ENCODE peak calls at places on chromosome 18, in four cellular contexts. One of them, this sample, is unnamed.

GRCh38 chr18:12036201-12036751 is 55.0 kb downstream of the IMPA2 start:
- DNase-seq in HCT116: no peak
- DNase-seq in SK-MEL-5: no peak
- DNase-seq in AML-193: no peak
- DNase-seq in this sample: no peak

GRCh38 chr18:50298443-50299284 is 11.2 kb upstream of the CXXC1 start:
- DNase-seq in HCT116: no peak
- DNase-seq in SK-MEL-5: no peak
- DNase-seq in AML-193: no peak
- DNase-seq in this sample: no peak

GRCh38 chr18:2687390-2688001 is 32.0 kb downstream of the SMCHD1 start:
- DNase-seq in HCT116: no peak
- DNase-seq in SK-MEL-5: no peak
- DNase-seq in AML-193: no peak
- DNase-seq in this sample: no peak

GRCh38 chr18:3104190-3105054 is 91.5 kb upstream of the LPIN2 start:
- DNase-seq in HCT116: no peak
- DNase-seq in SK-MEL-5: no peak
- DNase-seq in AML-193: no peak
- DNase-seq in this sample: no peak

GRCh38 chr18:38811209-38811608 is 1245.6 kb upstream of the CELF4 start:
- DNase-seq in HCT116: no peak
- DNase-seq in SK-MEL-5: no peak
- DNase-seq in AML-193: no peak
- DNase-seq in this sample: no peak

GRCh38 chr18:33316146-33316587 is 124.4 kb downstream of the CCDC178 start:
- DNase-seq in HCT116: no peak
- DNase-seq in SK-MEL-5: no peak
- DNase-seq in AML-193: no peak
- DNase-seq in this sample: no peak

GRCh38 chr18:58605027-58606020 is 23.6 kb downstream of the ALPK2 start:
- DNase-seq in HCT116: peak
- DNase-seq in SK-MEL-5: peak
- DNase-seq in AML-193: no peak
- DNase-seq in this sample: peak

GRCh38 chr18:3821524-3821923 is 371.6 kb downstream of the TGIF1 start:
- DNase-seq in HCT116: no peak
- DNase-seq in SK-MEL-5: no peak
- DNase-seq in AML-193: no peak
- DNase-seq in this sample: no peak

GRCh38 chr18:70293166-70293565 is 4.3 kb downstream of the SOCS6 start:
- DNase-seq in HCT116: no peak
- DNase-seq in SK-MEL-5: no peak
- DNase-seq in AML-193: no peak
- DNase-seq in this sample: no peak

GRCh38 chr18:48197819-48198218 is 211.4 kb downstream of the ZBTB7C start:
- DNase-seq in HCT116: no peak
- DNase-seq in SK-MEL-5: no peak
- DNase-seq in AML-193: no peak
- DNase-seq in this sample: no peak

GRCh38 chr18:55486936-55487335 is 101.1 kb downstream of the TCF4 start:
- DNase-seq in HCT116: no peak
- DNase-seq in SK-MEL-5: no peak
- DNase-seq in AML-193: no peak
- DNase-seq in this sample: no peak

GRCh38 chr18:78965260-78965659 is 14.4 kb upstream of the SALL3 start:
- DNase-seq in HCT116: no peak
- DNase-seq in SK-MEL-5: no peak
- DNase-seq in AML-193: no peak
- DNase-seq in this sample: no peak

GRCh38 chr18:50115095-50115494 is 79.9 kb downstream of the MYO5B start:
- DNase-seq in HCT116: no peak
- DNase-seq in SK-MEL-5: no peak
- DNase-seq in AML-193: no peak
- DNase-seq in this sample: no peak

GRCh38 chr18:26309283-26309682 is 83.0 kb downstream of the TAF4B start:
- DNase-seq in HCT116: no peak
- DNase-seq in SK-MEL-5: no peak
- DNase-seq in AML-193: no peak
- DNase-seq in this sample: no peak

GRCh38 chr18:34661464-34662087 is 48.5 kb upstream of the DTNA start:
- DNase-seq in HCT116: peak
- DNase-seq in SK-MEL-5: peak
- DNase-seq in AML-193: peak
- DNase-seq in this sample: no peak

GRCh38 chr18:31041346-31042067 is 1.0 kb downstream of the DSC3 start:
- DNase-seq in HCT116: no peak
- DNase-seq in SK-MEL-5: no peak
- DNase-seq in AML-193: no peak
- DNase-seq in this sample: no peak

GRCh38 chr18:62717850-62718229 is 2.5 kb downstream of the PHLPP1 start:
- DNase-seq in HCT116: no peak
- DNase-seq in SK-MEL-5: no peak
- DNase-seq in AML-193: no peak
- DNase-seq in this sample: no peak

GRCh38 chr18:36396190-36396589 is 98.7 kb downstream of the FHOD3 start:
- DNase-seq in HCT116: peak
- DNase-seq in SK-MEL-5: no peak
- DNase-seq in AML-193: no peak
- DNase-seq in this sample: no peak

GRCh38 chr18:47953471-47953931 is 23.0 kb upstream of the SMAD2 start:
- DNase-seq in HCT116: no peak
- DNase-seq in SK-MEL-5: no peak
- DNase-seq in AML-193: peak
- DNase-seq in this sample: peak

GRCh38 chr18:58288922-58289797 is 245.1 kb downstream of the NEDD4L start:
- DNase-seq in HCT116: no peak
- DNase-seq in SK-MEL-5: no peak
- DNase-seq in AML-193: no peak
- DNase-seq in this sample: no peak

GRCh38 chr18:12287684-12288405 is 20.2 kb upstream of the TUBB6 start:
- DNase-seq in HCT116: peak
- DNase-seq in SK-MEL-5: no peak
- DNase-seq in AML-193: no peak
- DNase-seq in this sample: no peak

GRCh38 chr18:505483-506122 is 5.1 kb upstream of the COLEC12 start:
- DNase-seq in HCT116: no peak
- DNase-seq in SK-MEL-5: no peak
- DNase-seq in AML-193: no peak
- DNase-seq in this sample: no peak

GRCh38 chr18:12401881-12402280 is 5.8 kb upstream of the PRELID3A start:
- DNase-seq in HCT116: no peak
- DNase-seq in SK-MEL-5: no peak
- DNase-seq in AML-193: no peak
- DNase-seq in this sample: no peak

GRCh38 chr18:77271720-77272481 is 22.3 kb downstream of the GALR1 start:
- DNase-seq in HCT116: no peak
- DNase-seq in SK-MEL-5: no peak
- DNase-seq in AML-193: no peak
- DNase-seq in this sample: no peak

GRCh38 chr18:32286749-32287148 is 96.9 kb downstream of the MEP1B start:
- DNase-seq in HCT116: no peak
- DNase-seq in SK-MEL-5: no peak
- DNase-seq in AML-193: no peak
- DNase-seq in this sample: no peak

GRCh38 chr18:76405761-76406356 is 89.2 kb downstream of the ZNF516 start:
- DNase-seq in HCT116: peak
- DNase-seq in SK-MEL-5: peak
- DNase-seq in AML-193: peak
- DNase-seq in this sample: peak

GRCh38 chr18:7572837-7573236 is 5.7 kb downstream of the PTPRM start:
- DNase-seq in HCT116: no peak
- DNase-seq in SK-MEL-5: no peak
- DNase-seq in AML-193: no peak
- DNase-seq in this sample: no peak

GRCh38 chr18:23903971-23904370 is 110.6 kb upstream of the TTC39C start:
- DNase-seq in HCT116: no peak
- DNase-seq in SK-MEL-5: no peak
- DNase-seq in AML-193: no peak
- DNase-seq in this sample: no peak

GRCh38 chr18:75563150-75563549 is 135.6 kb upstream of the SMIM21 start:
- DNase-seq in HCT116: no peak
- DNase-seq in SK-MEL-5: no peak
- DNase-seq in AML-193: no peak
- DNase-seq in this sample: no peak

GRCh38 chr18:31230495-31230894 is 67.8 kb upstream of the DSC1 start:
- DNase-seq in HCT116: peak
- DNase-seq in SK-MEL-5: peak
- DNase-seq in AML-193: no peak
- DNase-seq in this sample: no peak

GRCh38 chr18:46458472-46458871 is 198.5 kb downstream of the LOXHD1 start:
- DNase-seq in HCT116: no peak
- DNase-seq in SK-MEL-5: no peak
- DNase-seq in AML-193: no peak
- DNase-seq in this sample: no peak

GRCh38 chr18:74271656-74272055 is 20.1 kb downstream of the CYB5A start:
- DNase-seq in HCT116: no peak
- DNase-seq in SK-MEL-5: no peak
- DNase-seq in AML-193: no peak
- DNase-seq in this sample: no peak

GRCh38 chr18:36412778-36413177 is 115.3 kb downstream of the FHOD3 start:
- DNase-seq in HCT116: no peak
- DNase-seq in SK-MEL-5: peak
- DNase-seq in AML-193: no peak
- DNase-seq in this sample: no peak

GRCh38 chr18:47993409-47993808 is 63.0 kb upstream of the SMAD2 start:
- DNase-seq in HCT116: no peak
- DNase-seq in SK-MEL-5: no peak
- DNase-seq in AML-193: no peak
- DNase-seq in this sample: no peak

GRCh38 chr18:46278481-46279465 is 174.6 kb downstream of the HAUS1 start:
- DNase-seq in HCT116: no peak
- DNase-seq in SK-MEL-5: peak
- DNase-seq in AML-193: no peak
- DNase-seq in this sample: no peak

GRCh38 chr18:74064510-74064909 is 83.1 kb downstream of the FBXO15 start:
- DNase-seq in HCT116: no peak
- DNase-seq in SK-MEL-5: no peak
- DNase-seq in AML-193: no peak
- DNase-seq in this sample: peak

GRCh38 chr18:136433-136832 is 21.9 kb upstream of the USP14 start:
- DNase-seq in HCT116: no peak
- DNase-seq in SK-MEL-5: peak
- DNase-seq in AML-193: no peak
- DNase-seq in this sample: no peak

GRCh38 chr18:73908323-73908722 is 239.3 kb downstream of the FBXO15 start:
- DNase-seq in HCT116: no peak
- DNase-seq in SK-MEL-5: peak
- DNase-seq in AML-193: no peak
- DNase-seq in this sample: no peak

GRCh38 chr18:58528011-58528367 is 100.9 kb downstream of the ALPK2 start:
- DNase-seq in HCT116: no peak
- DNase-seq in SK-MEL-5: no peak
- DNase-seq in AML-193: no peak
- DNase-seq in this sample: no peak

This sample was measured in T-helper 2 cell treated with Interferon-gamma antibody and Interleukin-4, amounts not matched to agents 5 μg/mL and 100 μg/mL, for 36 hours.